ENCODE peak calls at places on chromosomes 12 and 14, in nine cellular contexts. Z is right lobe of liver; J is GOT3; S is stimulated activated CD4-positive, alpha-beta T cell treated with anti-CD3 and anti-CD28 coated beads, TNF-alpha, amount 100 ng/mL, for 48 hours; N is lower leg skin; P is AML-193; T is amniotic stem cell; O is ACHN; V is HCEC 1CT. U is an unnamed sample.

GRCh38 chr12:131621701-131622421 is 89.0 kb upstream of the SFSWAP start:
- DNase-seq in Z (no peak), J (no peak), S (no peak), N (no peak), P (no peak), T (no peak), O (no peak), V (no peak), U (no peak)

GRCh38 chr14:95146079-95146771 is 11.1 kb downstream of the DICER1 start:
- DNase-seq in Z (no peak), J (no peak), S (no peak), N (no peak), P (no peak), T (no peak), O (no peak), V (no peak), U (no peak)

GRCh38 chr12:131457331-131458047 is 253.4 kb upstream of the SFSWAP start:
- DNase-seq in Z (no peak), J (no peak), S (no peak), N (no peak), P (no peak), T (no peak), O (no peak), V (no peak), U (no peak)

GRCh38 chr14:24418492-24418873 is 11.0 kb downstream of the CBLN3 start:
- DNase-seq in Z (peak), J (no peak), S (no peak), N (no peak), P (no peak), T (no peak), O (no peak), V (no peak), U (no peak)

GRCh38 chr12:1350055-1350933 is 244.1 kb downstream of the FBXL14 start:
- DNase-seq in Z (no peak), J (no peak), S (no peak), N (no peak), P (no peak), T (no peak), O (peak), V (peak), U (no peak)

GRCh38 chr12:2227360-2227759 is 174.6 kb downstream of the CACNA1C start:
- DNase-seq in Z (no peak), J (no peak), S (no peak), N (no peak), P (no peak), T (no peak), O (no peak), V (no peak), U (no peak)

GRCh38 chr12:29546000-29546399 is 48.5 kb upstream of the OVCH1 start:
- DNase-seq in Z (no peak), J (no peak), S (no peak), N (no peak), P (no peak), T (no peak), O (no peak), V (peak), U (no peak)

GRCh38 chr14:33692762-33693161 is 258.1 kb downstream of the EGLN3 start:
- DNase-seq in Z (no peak), J (no peak), S (no peak), N (no peak), P (no peak), T (peak), O (peak), V (no peak), U (no peak)

GRCh38 chr14:105086833-105087307 is 21.6 kb upstream of the GPR132 start:
- DNase-seq in Z (peak), J (no peak), S (peak), N (no peak), P (peak), T (peak), O (peak), V (peak), U (peak)

GRCh38 chr14:103544627-103545218 is 15.7 kb downstream of the TRMT61A start:
- DNase-seq in Z (peak), J (no peak), S (no peak), N (no peak), P (no peak), T (no peak), O (no peak), V (no peak), U (no peak)

GRCh38 chr12:85147331-85147730 is 111.2 kb downstream of the LRRIQ1 start:
- DNase-seq in Z (no peak), J (no peak), S (no peak), N (no peak), P (no peak), T (no peak), O (no peak), V (no peak), U (no peak)

GRCh38 chr12:108630481-108631207 is 3.0 kb downstream of the SELPLG start:
- DNase-seq in Z (no peak), J (no peak), S (no peak), N (no peak), P (no peak), T (peak), O (no peak), V (peak), U (no peak)

GRCh38 chr14:65103150-65103760 is 938 bp upstream of the MAX start:
- DNase-seq in Z (no peak), J (no peak), S (no peak), N (no peak), P (no peak), T (no peak), O (peak), V (peak), U (no peak)

GRCh38 chr14:96207686-96208085 is 3.0 kb downstream of the BDKRB2 start:
- DNase-seq in Z (no peak), J (no peak), S (no peak), N (no peak), P (no peak), T (no peak), O (no peak), V (no peak), U (no peak)

GRCh38 chr12:24175281-24175680 is 225.8 kb upstream of the SOX5 start:
- DNase-seq in Z (no peak), J (no peak), S (no peak), N (no peak), P (no peak), T (no peak), O (no peak), V (no peak), U (no peak)

GRCh38 chr12:107331471-107331870 is 238.1 kb upstream of the CRY1 start:
- DNase-seq in Z (no peak), J (no peak), S (no peak), N (no peak), P (no peak), T (no peak), O (no peak), V (no peak), U (no peak)

GRCh38 chr14:22218729-22219128 is 370.3 kb downstream of the DAD1 start:
- DNase-seq in Z (no peak), J (no peak), S (no peak), N (no peak), P (no peak), T (no peak), O (no peak), V (no peak), U (no peak)

GRCh38 chr12:49777800-49778748 is 36.7 kb downstream of the TMBIM6 start:
- DNase-seq in Z (peak), J (no peak), S (peak), N (no peak), P (peak), T (no peak), O (peak), V (peak), U (no peak)

GRCh38 chr12:106080111-106080732 is 58.5 kb downstream of the NUAK1 start:
- DNase-seq in Z (no peak), J (no peak), S (no peak), N (peak), P (no peak), T (no peak), O (peak), V (peak), U (no peak)

GRCh38 chr14:104284107-104284592 is 145.8 kb downstream of the KIF26A start:
- DNase-seq in Z (peak), J (no peak), S (no peak), N (no peak), P (no peak), T (no peak), O (no peak), V (no peak), U (no peak)

GRCh38 chr12:18141583-18141982 is 51.6 kb upstream of the RERGL start:
- DNase-seq in Z (no peak), J (no peak), S (no peak), N (no peak), P (no peak), T (peak), O (no peak), V (peak), U (no peak)

GRCh38 chr12:69886101-69886500 is 61.1 kb downstream of the MYRFL start:
- DNase-seq in Z (no peak), J (no peak), S (no peak), N (no peak), P (no peak), T (no peak), O (no peak), V (no peak), U (no peak)

GRCh38 chr14:30223966-30224365 is 296.3 kb upstream of the PRKD1 start:
- DNase-seq in Z (peak), J (no peak), S (no peak), N (no peak), P (no peak), T (no peak), O (no peak), V (no peak), U (peak)

GRCh38 chr14:42047421-42048045 is 440.9 kb downstream of the LRFN5 start:
- DNase-seq in Z (no peak), J (no peak), S (no peak), N (no peak), P (no peak), T (no peak), O (no peak), V (no peak), U (no peak)

GRCh38 chr14:90384543-90384911 is 12.3 kb upstream of the CALM1 start:
- DNase-seq in Z (no peak), J (no peak), S (no peak), N (no peak), P (no peak), T (no peak), O (no peak), V (no peak), U (no peak)

U was measured in aorta.